ENCODE peak calls at places on chromosomes 4 and X, in nine cellular contexts. V is endothelial cell of umbilical vein, I is PC-3, F is K562, X is GM12878, Y is HCT116, W is astrocyte, S is MM.1S, C is fibroblast of lung. P is an unnamed sample.

GRCh38 chrX:107712231-107713204 is 63.1 kb downstream of the TSC22D3 start:
- DNase-seq in C (peak; percentile 79), F (no peak), Y (no peak), I (no peak), S (no peak), V (no peak), W (peak; percentile 52), X (no peak), P (peak; percentile 19)

GRCh38 chrX:65679071-65679540 is 11.7 kb downstream of the MSN start:
- DNase-seq in S (no peak), I (peak; percentile 93), W (peak; percentile 74), F (no peak), Y (no peak), C (no peak), V (peak; percentile 83), X (no peak), P (peak; percentile 77)

GRCh38 chrX:40173662-40174593 is 76.2 kb upstream of the BCOR start:
- DNase-seq in I (peak; percentile 70), S (peak; percentile 79), V (peak; percentile 45), Y (peak; percentile 72), C (no peak), F (no peak), X (no peak), W (no peak), P (no peak)

GRCh38 chr4:143399113-143399949 is 62.7 kb downstream of the GAB1 start:
- DNase-seq in C (peak; percentile 43), S (peak; percentile 48), V (peak; percentile 72), F (peak; percentile 30), W (no peak), X (no peak), Y (peak; percentile 50), I (peak; percentile 75), P (peak; percentile 17)

GRCh38 chr4:167614866-167615265 is 380.6 kb upstream of the SPOCK3 start:
- DNase-seq in S (no peak), V (no peak), Y (no peak), X (no peak), C (peak; percentile 2), F (no peak), W (peak; percentile 39), I (peak; percentile 77), P (peak; percentile 27)

GRCh38 chrX:108437789-108438623 is at the start of gene COL4A6:
- DNase-seq in F (peak; percentile 24), X (no peak), Y (no peak), I (no peak), S (no peak), V (peak; percentile 26), C (no peak), W (no peak), P (peak; percentile 59)

GRCh38 chr4:88107406-88108107 is 50.9 kb downstream of the ABCG2 start:
- DNase-seq in I (peak; percentile 16), C (peak; percentile 43), X (no peak), F (no peak), W (peak; percentile 4), Y (no peak), V (peak; percentile 71), S (no peak), P (no peak)

GRCh38 chrX:38061335-38061734 is 55.0 kb downstream of the SYTL5 start:
- DNase-seq in V (peak; percentile 37), C (peak; percentile 25), X (no peak), Y (peak; percentile 73), F (no peak), W (peak; percentile 52), S (no peak), I (peak; percentile 89), P (peak; percentile 36)

GRCh38 chrX:130772313-130773140 is 130.5 kb downstream of the ENOX2 start:
- DNase-seq in S (no peak), F (no peak), C (peak; percentile 59), W (peak; percentile 71), V (no peak), Y (no peak), X (no peak), I (peak; percentile 82), P (peak; percentile 36)

GRCh38 chr4:111798840-111799239 is 346.4 kb upstream of the FAM241A start:
- DNase-seq in X (no peak), F (no peak), Y (no peak), W (no peak), C (no peak), V (no peak), I (peak; percentile 19), S (no peak), P (no peak)

GRCh38 chr4:143071351-143071750 is 113.4 kb upstream of the USP38 start:
- DNase-seq in I (no peak), X (no peak), S (no peak), V (no peak), W (no peak), Y (no peak), C (no peak), F (no peak), P (no peak)

GRCh38 chr4:82797048-82797590 is 1.5 kb downstream of the SCD5 start:
- DNase-seq in I (no peak), Y (no peak), V (peak; percentile 44), X (no peak), C (no peak), F (no peak), W (no peak), S (no peak), P (peak; percentile 42)

GRCh38 chr4:82797591-82798081 is 960 bp downstream of the SCD5 start:
- DNase-seq in S (no peak), X (no peak), C (peak; percentile 36), V (peak; percentile 40), I (no peak), Y (no peak), F (no peak), W (peak; percentile 46), P (peak; percentile 46)

GRCh38 chr4:82798168-82799005 is at the start of gene SCD5:
- DNase-seq in C (peak; percentile 78), S (peak; percentile 78), W (peak; percentile 73), Y (peak; percentile 55), F (peak; percentile 83), V (peak; percentile 76), X (no peak), I (peak; percentile 26), P (peak; percentile 86)

GRCh38 chr4:82801910-82802521 is 3.4 kb upstream of the SCD5 start:
- DNase-seq in C (peak; percentile 59), F (no peak), S (no peak), I (peak; percentile 49), Y (no peak), W (peak; percentile 22), V (peak; percentile 63), X (no peak), P (peak; percentile 46)

GRCh38 chr4:82799006-82799881 is 648 bp upstream of the SCD5 start:
- DNase-seq in S (peak; percentile 75), Y (no peak), V (peak; percentile 42), X (no peak), I (peak; percentile 10), F (no peak), C (no peak), W (no peak), P (peak; percentile 33)
- H3K27me3 ChIP-seq in S (no peaks in the 10 kb centered on the region), Y (no peaks in the 10 kb centered on the region), V (peaks cover 3% of the 10 kb centered on the region), X (no peaks in the 10 kb centered on the region), I (peaks cover 6% of the 10 kb centered on the region), F (peaks cover 33% of the 10 kb centered on the region), C (peaks cover 3% of the 10 kb centered on the region), W (no peaks in the 10 kb centered on the region), P (no peaks in the 10 kb centered on the region)

DNA sequence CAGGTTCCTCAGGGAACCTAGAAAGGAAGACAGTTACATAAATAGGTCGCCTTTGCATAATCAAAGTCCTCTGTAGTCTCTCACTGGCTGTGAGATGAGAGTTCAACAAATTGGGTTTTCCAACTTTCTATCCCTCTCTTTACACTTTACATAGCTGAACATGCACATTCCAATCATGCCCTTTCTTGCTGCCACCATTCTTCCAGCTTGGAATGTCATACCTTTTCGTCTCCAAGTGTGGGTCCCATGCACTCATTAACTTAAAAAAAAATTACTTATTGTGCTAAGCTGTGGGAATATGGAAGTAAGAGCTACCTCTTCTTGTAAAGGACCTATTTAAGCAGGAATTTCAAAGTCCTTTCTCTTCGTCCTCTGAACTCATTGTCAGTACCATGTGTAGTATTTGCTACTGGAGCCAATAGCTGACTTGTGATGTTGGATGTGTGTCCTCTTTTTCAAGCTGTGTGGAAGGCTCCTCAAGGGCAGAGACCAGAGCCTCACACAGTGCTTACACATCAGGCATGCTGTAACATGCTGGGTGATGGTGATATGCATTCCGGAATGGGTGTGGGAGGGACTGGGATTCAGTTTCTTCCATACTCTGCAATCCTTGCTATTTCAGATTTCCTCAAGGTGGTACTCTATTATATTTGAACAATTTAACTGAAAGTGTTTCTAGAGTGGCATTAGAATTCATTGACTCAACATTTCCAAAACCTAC is 7.1 kb downstream of the ENOPH1 start:
- DNase-seq in S (no peak), Y (no peak), W (peak; percentile 16), I (no peak), C (no peak), V (no peak), X (no peak), F (no peak), P (peak; percentile 94)
- TF ChIP-seq CTCF in S (no peak), Y (no peak), W (no peak), I (no peak), C (no peak), V (no peak), X (no peak), F (no peak), P (no peak)

GRCh38 chr4:54061873-54062272 is 2.5 kb downstream of the CHIC2 start:
- DNase-seq in S (no peak), W (no peak), Y (no peak), V (no peak), F (no peak), C (no peak), I (no peak), X (no peak), P (no peak)
- H4K20me1 ChIP-seq in S (peaks cover 13% of the 10 kb centered on the region), W (peaks cover 53% of the 10 kb centered on the region), Y (peaks cover 4% of the 10 kb centered on the region), V (peaks cover 24% of the 10 kb centered on the region), F (peaks cover 2% of the 10 kb centered on the region), C (peaks cover 4% of the 10 kb centered on the region), I (peaks cover 44% of the 10 kb centered on the region), X (no peaks in the 10 kb centered on the region), P (peaks cover 6% of the 10 kb centered on the region)

DNA sequence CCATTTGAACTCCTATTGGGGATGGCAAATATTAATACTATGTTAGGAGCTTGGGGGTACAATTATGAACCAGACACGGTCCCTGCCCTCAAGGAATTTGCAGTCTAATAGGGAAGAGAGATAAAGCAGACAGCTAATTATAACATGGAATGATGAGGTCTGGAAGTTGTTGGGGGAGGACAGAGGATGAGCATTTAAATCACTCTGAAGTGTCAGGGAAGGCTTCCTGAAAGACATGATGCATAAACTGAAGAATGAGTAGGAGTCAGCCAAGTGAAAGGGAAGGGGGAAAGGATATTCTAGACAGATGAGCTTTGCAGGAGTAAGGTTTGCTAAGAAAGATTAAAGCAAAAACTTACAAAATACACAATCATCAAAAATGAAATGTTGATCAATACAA is 15.9 kb downstream of the PLAC1 start:
- DNase-seq in S (no peak), C (no peak), Y (no peak), I (no peak), F (no peak), V (no peak), X (no peak), W (no peak), P (no peak)
- H3K27me3 ChIP-seq in S (no peaks in the 10 kb centered on the region), C (no peaks in the 10 kb centered on the region), Y (no peaks in the 10 kb centered on the region), I (no peaks in the 10 kb centered on the region), F (no peaks in the 10 kb centered on the region), V (no peaks in the 10 kb centered on the region), X (no peaks in the 10 kb centered on the region), W (no peaks in the 10 kb centered on the region), P (no peaks in the 10 kb centered on the region)

DNA sequence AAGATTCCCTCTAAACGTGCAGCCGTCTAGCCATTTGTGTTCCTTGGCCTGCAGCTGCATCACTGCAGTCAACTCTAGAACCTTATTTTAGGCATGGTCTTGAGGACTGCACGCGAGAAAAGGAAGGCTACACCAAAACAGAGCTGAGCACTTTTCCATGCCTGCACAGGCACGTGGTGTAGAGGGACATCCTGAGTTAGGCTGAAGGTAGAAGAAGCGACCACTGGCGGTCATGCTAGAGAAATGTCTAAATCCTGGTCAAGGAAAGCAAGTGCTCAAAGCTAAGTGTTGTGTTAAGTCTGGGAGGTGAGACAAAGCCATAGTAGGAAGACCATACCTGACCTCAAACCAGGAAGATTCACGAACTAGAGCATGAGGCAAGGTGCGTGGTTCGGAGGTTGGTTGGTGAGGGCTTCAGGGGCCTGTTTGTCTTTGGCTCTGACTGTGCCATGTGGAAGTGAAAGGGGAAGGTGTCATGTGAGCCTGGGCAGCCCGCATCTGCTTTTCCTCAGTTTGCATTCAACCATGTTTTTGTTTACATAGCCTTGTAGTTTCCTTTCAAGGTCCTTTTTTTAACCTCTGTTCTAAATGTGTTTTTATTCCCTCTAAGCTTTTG is 203.8 kb downstream of the AASDH start:
- DNase-seq in I (no peak), Y (no peak), S (peak; percentile 45), X (peak; percentile 7), F (peak; percentile 12), V (peak; percentile 10), C (no peak), W (no peak), P (no peak)
- TF ChIP-seq CTCF in I (no peak), Y (no peak), S (peak; percentile 37), X (no peak), F (peak; percentile 55), V (no peak), C (no peak), W (no peak), P (no peak)